ENCODE peak calls at places on chromosome 18, in six cellular contexts. One of them, this sample, is unnamed.
A peak's percentile ranks its signal among the peaks of the same experiment; 100 is the strongest.

GRCh38 chr18:44859263-44859662 is 178.6 kb downstream of the SETBP1 start:
- DNase-seq in psoas muscle: no peak
- DNase-seq in cardiac muscle cell: no peak
- DNase-seq in foreskin fibroblast: no peak
- DNase-seq in neural progenitor cell: no peak
- DNase-seq in NB4: no peak
- DNase-seq in this sample: no peak

GRCh38 chr18:76167440-76167839 is 327.6 kb downstream of the ZNF516 start:
- DNase-seq in psoas muscle: no peak
- DNase-seq in cardiac muscle cell: no peak
- DNase-seq in foreskin fibroblast: no peak
- DNase-seq in neural progenitor cell: no peak
- DNase-seq in NB4: no peak
- DNase-seq in this sample: no peak

GRCh38 chr18:63178526-63178880 is 141.1 kb downstream of the BCL2 start:
- DNase-seq in psoas muscle: peak; percentile 94
- DNase-seq in cardiac muscle cell: peak; percentile 76
- DNase-seq in foreskin fibroblast: no peak
- DNase-seq in neural progenitor cell: peak; percentile 38
- DNase-seq in NB4: peak; percentile 98
- DNase-seq in this sample: peak; percentile 64

GRCh38 chr18:7417742-7418141 is 149.4 kb upstream of the PTPRM start:
- DNase-seq in psoas muscle: no peak
- DNase-seq in cardiac muscle cell: peak; percentile 33
- DNase-seq in foreskin fibroblast: no peak
- DNase-seq in neural progenitor cell: no peak
- DNase-seq in NB4: no peak
- DNase-seq in this sample: no peak

GRCh38 chr18:60193780-60194179 is 178.8 kb downstream of the MC4R start:
- DNase-seq in psoas muscle: no peak
- DNase-seq in cardiac muscle cell: no peak
- DNase-seq in foreskin fibroblast: no peak
- DNase-seq in neural progenitor cell: no peak
- DNase-seq in NB4: no peak
- DNase-seq in this sample: no peak

GRCh38 chr18:1760901-1761300 is 810.4 kb downstream of the METTL4 start:
- DNase-seq in psoas muscle: no peak
- DNase-seq in cardiac muscle cell: no peak
- DNase-seq in foreskin fibroblast: no peak
- DNase-seq in neural progenitor cell: no peak
- DNase-seq in NB4: no peak
- DNase-seq in this sample: no peak

GRCh38 chr18:74574916-74575315 is 22.8 kb upstream of the ZNF407 start:
- DNase-seq in psoas muscle: no peak
- DNase-seq in cardiac muscle cell: no peak
- DNase-seq in foreskin fibroblast: no peak
- DNase-seq in neural progenitor cell: no peak
- DNase-seq in NB4: no peak
- DNase-seq in this sample: no peak

GRCh38 chr18:52869942-52870907 is 530.2 kb downstream of the DCC start:
- DNase-seq in psoas muscle: no peak
- DNase-seq in cardiac muscle cell: no peak
- DNase-seq in foreskin fibroblast: no peak
- DNase-seq in neural progenitor cell: peak; percentile 54
- DNase-seq in NB4: no peak
- DNase-seq in this sample: no peak

GRCh38 chr18:24268784-24269550 is 128.7 kb downstream of the OSBPL1A start:
- DNase-seq in psoas muscle: no peak
- DNase-seq in cardiac muscle cell: no peak
- DNase-seq in foreskin fibroblast: no peak
- DNase-seq in neural progenitor cell: peak; percentile 25
- DNase-seq in NB4: no peak
- DNase-seq in this sample: no peak

GRCh38 chr18:35376393-35376741 is 770 bp downstream of the ZNF396 start:
- DNase-seq in psoas muscle: peak; percentile 48
- DNase-seq in cardiac muscle cell: peak; percentile 2
- DNase-seq in foreskin fibroblast: no peak
- DNase-seq in neural progenitor cell: peak; percentile 45
- DNase-seq in NB4: peak; percentile 74
- DNase-seq in this sample: peak; percentile 32

GRCh38 chr18:67517224-67517765 is 775 bp upstream of the DSEL start:
- DNase-seq in psoas muscle: peak; percentile 61
- DNase-seq in cardiac muscle cell: no peak
- DNase-seq in foreskin fibroblast: no peak
- DNase-seq in neural progenitor cell: peak; percentile 17
- DNase-seq in NB4: no peak
- DNase-seq in this sample: peak; percentile 4

GRCh38 chr18:60684843-60685513 is 312.4 kb upstream of the MC4R start:
- DNase-seq in psoas muscle: peak; percentile 31
- DNase-seq in cardiac muscle cell: peak; percentile 45
- DNase-seq in foreskin fibroblast: peak; percentile 3
- DNase-seq in neural progenitor cell: peak; percentile 20
- DNase-seq in NB4: peak; percentile 37
- DNase-seq in this sample: no peak

GRCh38 chr18:53918091-53918490 is 306.4 kb downstream of the MBD2 start:
- DNase-seq in psoas muscle: no peak
- DNase-seq in cardiac muscle cell: no peak
- DNase-seq in foreskin fibroblast: no peak
- DNase-seq in neural progenitor cell: no peak
- DNase-seq in NB4: no peak
- DNase-seq in this sample: no peak
- TF ChIP-seq CTCF in psoas muscle: no peak
- TF ChIP-seq CTCF in cardiac muscle cell: no peak
- TF ChIP-seq CTCF in foreskin fibroblast: no peak
- TF ChIP-seq CTCF in neural progenitor cell: no peak
- TF ChIP-seq CTCF in NB4: no peak
- TF ChIP-seq CTCF in this sample: no peak

GRCh38 chr18:36405611-36406010 is 108.1 kb downstream of the FHOD3 start:
- DNase-seq in psoas muscle: no peak
- DNase-seq in cardiac muscle cell: no peak
- DNase-seq in foreskin fibroblast: no peak
- DNase-seq in neural progenitor cell: no peak
- DNase-seq in NB4: no peak
- DNase-seq in this sample: no peak

GRCh38 chr18:36399055-36399454 is 101.5 kb downstream of the FHOD3 start:
- DNase-seq in psoas muscle: no peak
- DNase-seq in cardiac muscle cell: no peak
- DNase-seq in foreskin fibroblast: no peak
- DNase-seq in neural progenitor cell: no peak
- DNase-seq in NB4: no peak
- DNase-seq in this sample: no peak

GRCh38 chr18:36403896-36404824 is 106.6 kb downstream of the FHOD3 start:
- DNase-seq in psoas muscle: no peak
- DNase-seq in cardiac muscle cell: no peak
- DNase-seq in foreskin fibroblast: no peak
- DNase-seq in neural progenitor cell: no peak
- DNase-seq in NB4: no peak
- DNase-seq in this sample: no peak

GRCh38 chr18:36401462-36401861 is 103.9 kb downstream of the FHOD3 start:
- DNase-seq in psoas muscle: no peak
- DNase-seq in cardiac muscle cell: no peak
- DNase-seq in foreskin fibroblast: no peak
- DNase-seq in neural progenitor cell: no peak
- DNase-seq in NB4: no peak
- DNase-seq in this sample: no peak

GRCh38 chr18:36402765-36403396 is 105.4 kb downstream of the FHOD3 start:
- DNase-seq in psoas muscle: peak; percentile 89
- DNase-seq in cardiac muscle cell: peak; percentile 94
- DNase-seq in foreskin fibroblast: peak; percentile 41
- DNase-seq in neural progenitor cell: no peak
- DNase-seq in NB4: no peak
- DNase-seq in this sample: peak; percentile 33
- TF ChIP-seq CTCF in psoas muscle: no peak
- TF ChIP-seq CTCF in cardiac muscle cell: peak; percentile 12
- TF ChIP-seq CTCF in foreskin fibroblast: no peak
- TF ChIP-seq CTCF in neural progenitor cell: peak; percentile 16
- TF ChIP-seq CTCF in NB4: no peak
- TF ChIP-seq CTCF in this sample: no peak

GRCh38 chr18:46173393-46174316 is 69.5 kb downstream of the HAUS1 start:
- DNase-seq in psoas muscle: peak; percentile 98
- DNase-seq in cardiac muscle cell: peak; percentile 93
- DNase-seq in foreskin fibroblast: peak; percentile 92
- DNase-seq in neural progenitor cell: peak; percentile 97
- DNase-seq in NB4: peak; percentile 96
- DNase-seq in this sample: peak; percentile 96

GRCh38 chr18:46166261-46166970 is 62.2 kb downstream of the HAUS1 start:
- DNase-seq in psoas muscle: no peak
- DNase-seq in cardiac muscle cell: no peak
- DNase-seq in foreskin fibroblast: no peak
- DNase-seq in neural progenitor cell: no peak
- DNase-seq in NB4: no peak
- DNase-seq in this sample: no peak

GRCh38 chr18:46167971-46168370 is 63.8 kb downstream of the HAUS1 start:
- DNase-seq in psoas muscle: no peak
- DNase-seq in cardiac muscle cell: no peak
- DNase-seq in foreskin fibroblast: no peak
- DNase-seq in neural progenitor cell: no peak
- DNase-seq in NB4: peak; percentile 37
- DNase-seq in this sample: peak; percentile 90

GRCh38 chr18:46171331-46171730 is 67.1 kb downstream of the HAUS1 start:
- DNase-seq in psoas muscle: no peak
- DNase-seq in cardiac muscle cell: no peak
- DNase-seq in foreskin fibroblast: no peak
- DNase-seq in neural progenitor cell: no peak
- DNase-seq in NB4: no peak
- DNase-seq in this sample: no peak

DNA sequence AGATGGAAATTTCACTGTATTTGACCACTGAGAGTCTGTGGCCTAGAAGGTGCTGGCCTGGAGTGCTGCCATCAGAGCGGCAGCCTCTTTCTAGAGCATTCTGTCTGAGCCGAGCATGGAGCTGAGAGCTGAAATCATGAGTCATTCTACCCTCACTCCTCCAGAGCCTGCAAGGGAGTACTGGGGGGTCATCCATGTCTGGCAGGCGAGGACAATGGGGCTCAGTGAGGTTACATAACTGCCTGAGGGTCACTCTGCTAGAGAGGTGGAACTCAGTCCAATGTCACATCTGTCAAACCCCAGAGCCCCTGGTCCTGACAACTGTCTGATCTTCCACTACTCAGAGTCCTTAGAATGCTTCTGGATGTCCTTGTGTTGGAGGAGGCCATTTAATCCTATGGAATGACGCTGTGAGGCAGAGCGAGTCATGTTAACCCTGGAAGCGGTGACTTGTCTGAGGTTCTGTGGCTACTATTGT is 65.3 kb downstream of the HAUS1 start:
- DNase-seq in psoas muscle: no peak
- DNase-seq in cardiac muscle cell: peak; percentile 83
- DNase-seq in foreskin fibroblast: peak; percentile 78
- DNase-seq in neural progenitor cell: no peak
- DNase-seq in NB4: peak; percentile 41
- DNase-seq in this sample: peak; percentile 35
- TF ChIP-seq CTCF in psoas muscle: no peak
- TF ChIP-seq CTCF in cardiac muscle cell: no peak
- TF ChIP-seq CTCF in foreskin fibroblast: no peak
- TF ChIP-seq CTCF in neural progenitor cell: no peak
- TF ChIP-seq CTCF in NB4: no peak
- TF ChIP-seq CTCF in this sample: no peak

DNA sequence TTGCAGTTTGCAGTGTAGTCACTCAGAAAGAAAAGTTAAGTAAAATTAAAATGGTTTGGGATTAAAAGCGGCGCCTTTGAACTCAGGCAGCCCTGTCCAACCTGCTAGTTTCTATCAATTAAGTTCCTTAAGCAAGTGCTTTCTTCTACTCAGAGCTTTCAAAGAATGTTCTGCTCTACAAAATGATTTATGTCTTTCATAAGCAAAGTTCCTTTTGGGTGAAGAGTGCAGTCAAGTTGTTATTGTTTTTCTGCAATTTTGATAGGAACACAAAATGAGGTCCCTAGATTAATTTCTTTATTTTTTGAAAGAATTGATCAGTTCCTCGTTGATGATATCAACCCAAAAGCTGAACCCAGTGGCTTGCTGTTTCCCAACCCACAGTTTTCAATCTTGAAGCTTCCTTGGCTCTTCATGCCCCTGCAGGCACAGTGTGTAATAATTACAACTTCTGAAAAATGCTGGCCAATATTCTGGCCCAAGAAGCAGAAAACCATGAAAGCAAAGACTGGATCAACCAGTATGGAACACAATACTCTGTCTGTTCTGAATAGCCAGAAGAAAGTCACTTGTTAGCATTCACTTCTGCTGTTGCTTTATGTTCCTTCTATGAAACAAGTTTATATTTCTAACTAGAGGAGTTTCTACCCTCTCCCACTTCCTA is 89.1 kb downstream of the TGIF1 start:
- DNase-seq in psoas muscle: no peak
- DNase-seq in cardiac muscle cell: no peak
- DNase-seq in foreskin fibroblast: no peak
- DNase-seq in neural progenitor cell: no peak
- DNase-seq in NB4: no peak
- DNase-seq in this sample: no peak
- TF ChIP-seq CTCF in psoas muscle: no peak
- TF ChIP-seq CTCF in cardiac muscle cell: no peak
- TF ChIP-seq CTCF in foreskin fibroblast: no peak
- TF ChIP-seq CTCF in neural progenitor cell: no peak
- TF ChIP-seq CTCF in NB4: no peak
- TF ChIP-seq CTCF in this sample: no peak

DNA sequence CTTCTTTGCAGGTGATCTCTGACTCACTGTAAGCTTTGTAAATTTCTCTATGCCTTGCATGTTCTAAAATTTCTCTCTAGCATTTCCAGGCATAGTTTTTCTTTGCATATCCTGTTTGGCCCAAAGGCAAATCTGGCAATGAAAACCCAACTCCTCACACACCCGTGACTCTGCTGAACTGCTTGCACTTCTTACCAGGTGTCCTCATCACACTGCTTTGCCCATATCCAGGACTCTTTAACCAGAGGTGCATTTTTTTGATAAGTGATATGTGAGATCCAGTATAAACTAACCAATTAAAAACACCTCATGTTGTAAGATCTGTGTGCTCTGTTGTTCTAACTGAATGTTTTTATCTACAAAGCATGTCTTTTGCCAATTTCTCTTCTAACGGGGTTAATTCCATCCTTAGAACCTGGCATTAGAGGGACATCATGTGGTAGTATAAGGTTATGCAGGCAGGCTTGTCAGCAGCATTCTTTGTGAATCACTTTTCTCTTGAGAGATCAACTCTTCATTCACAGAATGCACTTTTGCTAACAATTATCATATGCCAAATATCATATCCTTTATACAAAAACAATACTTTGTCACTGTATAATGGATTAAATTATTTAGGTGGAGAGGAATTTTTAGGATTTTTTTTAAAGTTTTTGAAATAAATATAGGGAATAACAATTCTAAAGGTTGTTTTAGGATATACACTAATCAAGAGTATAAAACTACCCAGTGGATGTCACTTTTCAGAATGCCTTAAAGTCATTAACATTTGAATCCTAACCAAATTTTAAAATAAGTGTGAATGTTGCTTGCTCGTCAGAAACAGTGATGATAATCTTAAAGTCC is 20.8 kb upstream of the TMX3 start:
- DNase-seq in psoas muscle: no peak
- DNase-seq in cardiac muscle cell: peak; percentile 84
- DNase-seq in foreskin fibroblast: peak; percentile 45
- DNase-seq in neural progenitor cell: peak; percentile 52
- DNase-seq in NB4: peak; percentile 56
- DNase-seq in this sample: peak; percentile 55
- TF ChIP-seq CTCF in psoas muscle: peak; percentile 58
- TF ChIP-seq CTCF in cardiac muscle cell: peak; percentile 83
- TF ChIP-seq CTCF in foreskin fibroblast: peak; percentile 79
- TF ChIP-seq CTCF in neural progenitor cell: peak; percentile 77
- TF ChIP-seq CTCF in NB4: peak; percentile 69
- TF ChIP-seq CTCF in this sample: peak; percentile 68